ENCODE peak calls at places on chromosomes 5 and 9, in nine cellular contexts. K is choroid plexus epithelial cell, S is A549, D is lower lobe of right lung, T is adrenal gland, E is breast epithelium, X is LNCaP clone FGC, W is psoas muscle, C is neural progenitor cell. U is an unnamed sample.

GRCh38 chr5:97967292-97967691 is 784.2 kb upstream of the RIOK2 start:
- DNase-seq in C (no peak), E (no peak), K (no peak), S (no peak), T (no peak), W (no peak), D (no peak), X (no peak), U (no peak)

GRCh38 chr5:153445875-153446567 is 44.4 kb upstream of the GRIA1 start:
- DNase-seq in T (peak; percentile 28), X (no peak), E (peak; percentile 29), C (no peak), D (peak; percentile 44), K (no peak), S (no peak), W (no peak), U (no peak)

GRCh38 chr5:128216860-128217531 is 133.4 kb downstream of the SLC12A2 start:
- DNase-seq in S (no peak), W (peak; percentile 15), D (no peak), C (no peak), E (peak; percentile 64), T (no peak), K (peak; percentile 76), X (no peak), U (no peak)

GRCh38 chr5:909086-909485 is 16.4 kb downstream of the TRIP13 start:
- DNase-seq in X (no peak), D (no peak), T (no peak), K (no peak), C (no peak), W (no peak), E (peak; percentile 50), S (no peak), U (no peak)

GRCh38 chr9:73824671-73825070 is 672.5 kb upstream of the RORB start:
- DNase-seq in W (no peak), D (no peak), S (no peak), T (no peak), E (no peak), K (peak; percentile 67), X (no peak), C (peak; percentile 31), U (no peak)

GRCh38 chr9:93099551-93100264 is 3.7 kb downstream of the CARD19 start:
- DNase-seq in X (no peak), E (no peak), K (no peak), D (peak; percentile 44), S (no peak), W (no peak), C (no peak), T (peak; percentile 52), U (no peak)

GRCh38 chr5:428754-429452 is 14.1 kb upstream of the EXOC3 start:
- DNase-seq in T (no peak), E (no peak), C (no peak), W (no peak), S (no peak), D (no peak), K (no peak), X (no peak), U (no peak)

GRCh38 chr5:180352116-180352975 is 790 bp downstream of the GFPT2 start:
- DNase-seq in C (peak; percentile 76), K (peak; percentile 55), X (no peak), S (peak; percentile 42), W (peak; percentile 40), D (no peak), T (peak; percentile 47), E (peak; percentile 24), U (peak; percentile 23)

GRCh38 chr9:136995370-136995769 is 998 bp downstream of the CLIC3 start:
- DNase-seq in D (no peak), X (no peak), T (no peak), W (no peak), S (no peak), E (no peak), C (no peak), K (no peak), U (no peak)

GRCh38 chr9:110942522-110942921 is 95.7 kb downstream of the LPAR1 start:
- DNase-seq in K (peak; percentile 86), W (no peak), X (no peak), D (no peak), E (no peak), S (no peak), C (no peak), T (no peak), U (no peak)

GRCh38 chr9:128094166-128094949 is 26.3 kb downstream of the SLC25A25 start:
- DNase-seq in C (peak; percentile 77), S (peak; percentile 94), X (peak; percentile 97), E (peak; percentile 97), D (peak; percentile 93), T (peak; percentile 97), W (peak; percentile 89), K (peak; percentile 98), U (peak; percentile 67)

GRCh38 chr5:137619191-137619870 is 116.6 kb downstream of the KLHL3 start:
- DNase-seq in D (peak; percentile 58), T (peak; percentile 90), X (no peak), C (no peak), E (peak; percentile 22), K (peak; percentile 74), W (peak; percentile 65), S (no peak), U (no peak)

GRCh38 chr5:124628721-124629596 is 117.5 kb downstream of the ZNF608 start:
- DNase-seq in S (peak; percentile 95), E (no peak), C (no peak), W (peak; percentile 75), K (peak; percentile 98), D (no peak), T (peak; percentile 98), X (no peak), U (no peak)

GRCh38 chr5:103232393-103232999 is 26.1 kb upstream of the MACIR start:
- DNase-seq in S (peak; percentile 18), X (peak; percentile 22), C (no peak), W (no peak), D (no peak), T (peak; percentile 28), E (no peak), K (peak; percentile 79), U (no peak)

DNA sequence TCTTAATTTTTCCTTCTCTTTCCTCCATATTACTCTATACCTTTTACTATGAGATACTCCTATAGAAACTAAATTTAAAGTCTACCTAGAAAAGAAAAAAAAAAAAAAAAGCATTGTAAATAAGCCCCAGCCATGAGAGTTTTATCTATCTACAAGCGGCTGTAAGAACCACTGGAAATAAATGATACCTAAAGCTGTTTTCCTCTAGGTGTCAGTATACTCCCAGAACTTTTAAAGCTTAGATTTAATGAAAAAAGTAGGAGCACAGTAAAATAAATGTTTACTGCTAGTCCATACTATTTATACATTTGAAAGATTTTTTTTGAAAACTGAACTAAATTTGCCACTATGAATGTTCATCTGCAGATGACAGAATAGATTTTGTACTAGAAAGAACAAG is 26.2 kb downstream of the TYRP1 start:
- DNase-seq in E (no peak), T (no peak), C (peak; percentile 18), X (no peak), D (no peak), S (no peak), K (peak; percentile 73), W (no peak), U (no peak)
- TF ChIP-seq CTCF in E (no peak), T (peak; percentile 42), C (peak; percentile 76), X (peak; percentile 62), D (peak; percentile 49), S (peak; percentile 78), K (peak; percentile 59), W (peak; percentile 48), U (no peak)

GRCh38 chr5:38607930-38608545 is 51.6 kb upstream of the LIFR start:
- DNase-seq in W (no peak), S (no peak), K (peak; percentile 92), E (no peak), D (no peak), C (no peak), T (no peak), X (peak; percentile 66), U (no peak)

GRCh38 chr5:38608877-38609276 is 52.4 kb upstream of the LIFR start:
- DNase-seq in K (no peak), C (no peak), W (no peak), X (no peak), T (no peak), S (no peak), D (no peak), E (no peak), U (no peak)

GRCh38 chr5:38603691-38604090 is 47.2 kb upstream of the LIFR start:
- DNase-seq in C (no peak), K (peak; percentile 66), D (no peak), X (no peak), T (no peak), E (no peak), W (no peak), S (no peak), U (no peak)

GRCh38 chr5:38605610-38606009 is 49.2 kb upstream of the LIFR start:
- DNase-seq in X (no peak), D (no peak), E (no peak), C (no peak), T (no peak), S (no peak), K (no peak), W (no peak), U (no peak)

GRCh38 chr5:38607396-38607795 is 51.0 kb upstream of the LIFR start:
- DNase-seq in X (no peak), W (no peak), T (peak; percentile 24), S (no peak), K (peak; percentile 99), C (no peak), D (no peak), E (no peak), U (no peak)
- TF ChIP-seq CTCF in X (no peak), W (no peak), T (no peak), S (no peak), K (no peak), C (no peak), D (no peak), E (no peak), U (no peak)

GRCh38 chr5:80960531-80961375 is 590 bp downstream of the RASGRF2 start:
- DNase-seq in C (peak; percentile 60), W (peak; percentile 19), S (peak; percentile 31), K (peak; percentile 28), T (no peak), X (no peak), D (peak; percentile 47), E (no peak), U (no peak)
- TF ChIP-seq CTCF in C (peak; percentile 16), W (no peak), S (peak; percentile 57), K (no peak), T (no peak), X (no peak), D (peak; percentile 18), E (no peak), U (no peak)

DNA sequence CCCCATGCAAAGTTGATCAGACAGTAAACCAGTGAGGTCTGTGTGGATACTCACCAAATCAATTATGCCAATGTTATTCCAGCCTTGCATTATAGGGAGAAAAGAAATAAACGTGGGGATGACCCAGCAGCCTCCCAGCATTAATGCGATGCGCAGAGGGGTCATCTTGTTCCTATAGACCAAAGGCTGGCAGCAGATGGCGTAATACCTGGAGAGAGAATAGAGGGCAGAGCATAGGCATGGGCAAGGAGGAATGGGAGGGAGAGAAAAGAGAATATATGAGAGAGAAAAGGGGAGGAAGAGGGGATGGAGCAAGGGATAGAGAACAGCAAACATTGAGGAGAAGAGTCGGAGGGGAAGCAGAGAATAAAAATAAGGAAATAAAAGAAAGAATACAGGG is 131.2 kb downstream of the HTR4 start:
- DNase-seq in S (no peak), E (no peak), W (no peak), D (no peak), T (no peak), K (no peak), C (peak; percentile 20), X (no peak), U (no peak)
- TF ChIP-seq CTCF in S (no peak), E (no peak), W (no peak), D (no peak), T (no peak), K (no peak), C (peak; percentile 27), X (peak; percentile 39), U (no peak)